ENCODE peak calls at places on chromosomes 16 and 17, in eight cellular contexts. M is mesendoderm; K is small intestine; S is upper lobe of right lung; O is neural progenitor cell; B is MM.1S; X is RWPE1; A is CD8-positive, alpha-beta T cell. V is an unnamed sample.

GRCh38 chr16:11102523-11102898 is 153.5 kb downstream of the SOCS1 start:
- DNase-seq in K (no peak), X (no peak), B (no peak), O (no peak), M (no peak), A (no peak), S (no peak), V (no peak)

GRCh38 chr17:61449707-61450640 is 2.2 kb upstream of the TBX4 start:
- DNase-seq in B (no peak), O (no peak), X (no peak), S (no peak), K (no peak), M (no peak), A (no peak), V (no peak)

GRCh38 chr16:6193718-6194117 is 1096.1 kb upstream of the EEF2KMT start:
- DNase-seq in K (peak; percentile 41), S (no peak), M (peak; percentile 95), X (peak; percentile 3), B (peak; percentile 48), O (peak; percentile 89), A (no peak), V (no peak)

GRCh38 chr17:34364741-34365140 is 1.7 kb upstream of the CCL1 start:
- DNase-seq in B (no peak), A (no peak), S (no peak), X (no peak), K (no peak), M (no peak), O (no peak), V (no peak)

GRCh38 chr16:12095275-12096161 is 119.0 kb downstream of the SNX29 start:
- DNase-seq in M (peak; percentile 58), S (peak; percentile 82), A (peak; percentile 83), O (peak; percentile 85), X (peak; percentile 45), K (peak; percentile 52), B (peak; percentile 28), V (peak; percentile 34)

GRCh38 chr17:49850772-49851386 is 3.0 kb upstream of the TAC4 start:
- DNase-seq in S (no peak), K (no peak), A (peak; percentile 55), X (no peak), M (no peak), B (peak; percentile 12), O (peak; percentile 54), V (no peak)

GRCh38 chr16:86355538-86355937 is 154.8 kb upstream of the FOXF1 start:
- DNase-seq in K (no peak), B (no peak), S (no peak), X (peak; percentile 20), M (no peak), A (no peak), O (no peak), V (no peak)

GRCh38 chr16:84267380-84267779 is 27.3 kb upstream of the WFDC1 start:
- DNase-seq in S (no peak), O (no peak), B (no peak), X (no peak), M (no peak), A (no peak), K (no peak), V (no peak)

GRCh38 chr17:75501378-75502071 is 13.8 kb downstream of the CASKIN2 start:
- DNase-seq in O (no peak), X (no peak), M (no peak), S (no peak), B (no peak), A (no peak), K (no peak), V (peak; percentile 81)

GRCh38 chr17:61458491-61459433 is 6.5 kb downstream of the TBX4 start:
- DNase-seq in S (no peak), K (no peak), X (no peak), M (peak; percentile 76), O (no peak), A (peak; percentile 32), B (no peak), V (no peak)

GRCh38 chr17:31650756-31651520 is 208.1 kb downstream of the COPRS start:
- DNase-seq in K (no peak), X (no peak), S (no peak), B (no peak), O (no peak), A (no peak), M (no peak), V (no peak)

GRCh38 chr16:648071-648785 is 937 bp upstream of the WDR90 start:
- DNase-seq in M (no peak), O (peak; percentile 62), A (no peak), S (peak; percentile 88), X (peak; percentile 41), K (peak; percentile 92), B (peak; percentile 81), V (no peak)

GRCh38 chr17:80377798-80378197 is 37.2 kb upstream of the ENDOV start:
- DNase-seq in B (no peak), S (no peak), X (no peak), O (no peak), M (no peak), A (no peak), K (no peak), V (no peak)

GRCh38 chr16:194516-194915 is 14.3 kb downstream of the HBQ1 start:
- DNase-seq in M (no peak), B (no peak), S (no peak), X (no peak), A (no peak), O (no peak), K (no peak), V (no peak)

GRCh38 chr16:30983289-30983889 is 1.6 kb upstream of the HSD3B7 start:
- DNase-seq in A (no peak), S (no peak), K (no peak), O (no peak), B (no peak), X (no peak), M (no peak), V (no peak)

GRCh38 chr16:30982548-30983288 is 2.3 kb upstream of the HSD3B7 start:
- DNase-seq in B (no peak), X (no peak), M (no peak), K (no peak), O (no peak), A (no peak), S (no peak), V (no peak)

GRCh38 chr16:30984669-30985400 is at the start of gene HSD3B7:
- DNase-seq in O (peak; percentile 90), S (peak; percentile 95), X (peak; percentile 93), A (peak; percentile 90), K (peak; percentile 85), M (peak; percentile 91), B (peak; percentile 61), V (peak; percentile 53)

GRCh38 chr16:30985401-30986128 is 558 bp downstream of the HSD3B7 start:
- DNase-seq in X (peak; percentile 68), O (peak; percentile 62), A (no peak), M (peak; percentile 63), S (peak; percentile 89), K (peak; percentile 87), B (no peak), V (no peak)

GRCh38 chr16:30983898-30984610 is 953 bp upstream of the HSD3B7 start:
- DNase-seq in B (no peak), O (no peak), M (no peak), A (no peak), S (no peak), X (no peak), K (no peak), V (no peak)
- H3K27ac ChIP-seq in B (no peak overlapping the region), O (no peak overlapping the region), M (no peak overlapping the region), A (no peak overlapping the region), S (no peak overlapping the region), X (peak overlapping the region; percentile 71), K (no peak overlapping the region), V (no peak overlapping the region)

DNA sequence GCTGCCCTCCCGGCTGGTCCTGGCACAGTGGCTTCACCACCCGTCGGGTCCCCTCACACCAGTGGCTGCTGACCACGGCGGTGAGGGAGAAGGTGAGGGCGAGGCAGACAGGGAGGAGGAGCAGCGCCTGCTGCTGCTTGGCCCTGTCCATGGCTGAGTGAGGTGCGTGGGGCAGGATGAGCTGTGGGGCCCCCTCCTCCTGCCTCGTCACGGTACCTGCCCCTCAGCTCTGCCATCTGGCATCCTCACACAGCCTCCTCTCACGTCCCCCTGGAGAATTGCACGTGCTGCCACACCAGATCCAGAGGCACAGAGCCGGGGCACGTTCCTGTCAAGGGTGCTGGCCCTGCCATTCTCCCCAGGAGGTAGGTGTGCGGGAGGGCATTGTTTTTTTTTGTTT is at the start of gene GSG1L2:
- DNase-seq in O (no peak), S (no peak), M (no peak), A (no peak), B (no peak), K (no peak), X (no peak), V (no peak)
- H3K27ac ChIP-seq in O (no peak within 1 kb of the TSS), S (no peak within 1 kb of the TSS), M (no peak within 1 kb of the TSS), A (no peak within 1 kb of the TSS), B (no peak within 1 kb of the TSS), K (no peak within 1 kb of the TSS), X (no peak within 1 kb of the TSS), V (no peak within 1 kb of the TSS)

DNA sequence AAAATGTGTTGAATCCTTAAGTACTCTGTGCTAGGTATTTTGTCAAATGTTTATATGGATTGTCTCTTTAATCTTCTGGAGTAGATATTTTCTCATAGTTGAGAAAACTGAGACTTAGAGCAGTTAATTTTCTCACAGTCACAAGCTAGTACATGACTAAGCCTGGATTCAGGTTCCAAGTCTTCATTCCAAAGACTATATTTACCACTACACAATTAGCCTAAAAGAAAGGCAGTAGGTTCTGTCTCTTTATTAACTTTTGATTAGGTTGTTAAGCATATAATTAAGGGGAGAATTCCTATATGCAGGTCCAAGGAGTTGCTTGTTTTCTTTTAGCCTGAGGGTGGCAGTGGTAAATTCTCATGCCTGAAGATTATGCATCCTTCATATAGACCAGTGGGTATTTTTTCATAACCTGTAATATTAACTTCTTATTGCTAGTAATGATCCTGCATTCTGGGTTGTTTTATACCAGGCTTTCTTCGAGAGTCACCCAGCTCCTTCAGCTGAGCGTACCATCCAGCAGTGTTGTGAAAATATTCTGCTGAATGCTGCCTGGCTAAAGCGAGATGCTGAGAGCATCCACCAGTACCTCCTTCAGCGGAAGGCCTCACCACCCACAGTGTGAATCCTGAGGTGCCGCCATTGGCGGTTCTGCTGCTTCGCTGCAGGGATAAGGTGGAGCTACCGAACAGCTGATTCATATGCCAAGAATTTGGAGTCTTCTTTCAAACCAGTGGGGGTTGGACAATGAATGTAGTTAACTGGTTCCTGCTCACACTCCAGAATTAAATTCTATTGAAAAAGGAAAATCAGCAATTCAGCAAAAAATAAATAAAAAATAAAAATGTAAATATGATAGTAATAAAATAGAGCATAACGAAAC is 28.2 kb upstream of the KPNB1 start:
- DNase-seq in M (peak; percentile 97), A (no peak), B (no peak), X (peak; percentile 92), S (no peak), O (peak; percentile 30), K (no peak), V (peak; percentile 22)
- H3K27ac ChIP-seq in M (peak overlapping the region; percentile 42), A (no peak overlapping the region), B (peak overlapping the region; percentile 39), X (peak overlapping the region; percentile 81), S (no peak overlapping the region), O (peak overlapping the region; percentile 26), K (no peak overlapping the region), V (peak overlapping the region; percentile 21)

DNA sequence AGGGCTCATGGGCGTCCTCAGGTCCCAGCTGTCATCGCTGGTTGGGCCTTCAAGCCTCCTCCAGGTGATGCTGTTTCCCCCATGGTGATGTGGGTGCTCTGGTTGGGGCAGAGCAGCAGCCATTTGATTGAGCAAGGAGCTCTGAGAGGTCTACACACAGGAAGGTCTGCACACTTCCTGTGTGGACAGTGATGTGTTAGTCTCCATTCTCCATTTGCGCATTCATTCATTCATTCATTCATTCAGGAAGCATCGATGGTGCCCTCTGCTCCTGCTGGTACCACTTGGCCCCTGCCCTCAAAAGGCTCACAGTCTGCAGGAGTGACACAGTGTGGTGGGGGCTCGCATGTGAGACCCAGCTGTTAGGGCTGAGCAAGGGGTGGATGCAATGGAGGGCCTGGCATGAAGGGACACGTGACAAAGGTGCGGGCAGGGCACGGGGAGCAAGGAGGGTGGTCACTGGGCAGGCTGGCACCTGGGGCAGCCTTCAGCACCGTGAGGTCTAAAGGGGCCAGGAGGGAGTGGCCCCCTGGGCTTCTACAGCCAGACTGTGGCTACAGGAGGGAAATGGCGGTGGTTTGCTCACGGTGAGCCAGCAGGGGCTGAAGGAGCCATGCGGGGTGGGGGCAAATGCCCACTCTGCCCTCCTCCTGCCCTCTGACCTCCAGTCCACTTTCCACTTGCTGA is 1.5 kb downstream of the ADGRG3 start:
- DNase-seq in B (no peak), X (no peak), K (no peak), M (no peak), O (no peak), A (no peak), S (no peak), V (no peak)
- H3K27ac ChIP-seq in B (no peak overlapping the region), X (no peak overlapping the region), K (no peak overlapping the region), M (no peak overlapping the region), O (no peak overlapping the region), A (no peak overlapping the region), S (no peak overlapping the region), V (no peak overlapping the region)